ENCODE peak calls at places on chromosomes 4 and X, in seven cellular contexts. D, A, P, Z, O, Y and W are unnamed samples.
A peak's percentile ranks its signal among the peaks of the same experiment; 100 is the strongest.

GRCh38 chr4:8763966-8764901 is 107.4 kb downstream of the HMX1 start:
- DNase-seq in O (no peak), D (no peak), Y (no peak), P (peak; percentile 40), A (no peak), Z (no peak), W (no peak)

GRCh38 chrX:6683353-6683752 is 148.4 kb upstream of the VCX3A start:
- DNase-seq in D (no peak), P (no peak), O (no peak), A (no peak), Z (no peak), Y (no peak), W (no peak)

GRCh38 chrX:47572773-47573333 is 9.4 kb upstream of the TIMP1 start:
- DNase-seq in P (no peak), Y (no peak), D (no peak), Z (no peak), A (no peak), O (no peak), W (no peak)

GRCh38 chrX:119970574-119970973 is 27.0 kb upstream of the NKAP start:
- DNase-seq in A (no peak), D (no peak), O (no peak), Z (no peak), P (no peak), Y (no peak), W (no peak)

GRCh38 chr4:73139245-73139644 is 69.7 kb upstream of the COX18 start:
- DNase-seq in Y (no peak), O (no peak), D (no peak), P (no peak), A (no peak), Z (no peak), W (no peak)

GRCh38 chr4:169615467-169616106 is 3.2 kb upstream of the NEK1 start:
- DNase-seq in P (no peak), Z (no peak), D (no peak), Y (no peak), O (no peak), A (no peak), W (no peak)

GRCh38 chr4:93184093-93184492 is 644.5 kb upstream of the ATOH1 start:
- DNase-seq in D (no peak), Z (no peak), Y (no peak), A (no peak), O (no peak), P (no peak), W (no peak)

GRCh38 chr4:64000241-64000640 is 409.0 kb downstream of the TECRL start:
- DNase-seq in Z (no peak), Y (no peak), O (no peak), P (no peak), D (no peak), A (no peak), W (no peak)

GRCh38 chr4:101155859-101156430 is 191.4 kb downstream of the PPP3CA start:
- DNase-seq in D (no peak), O (no peak), A (no peak), Z (no peak), P (no peak), Y (no peak), W (no peak)

GRCh38 chr4:78604988-78605387 is 53.4 kb downstream of the ANXA3 start:
- DNase-seq in A (no peak), D (no peak), P (no peak), Y (no peak), Z (no peak), O (no peak), W (no peak)

GRCh38 chr4:73867783-73868182 is 1.4 kb upstream of the CXCL1 start:
- DNase-seq in A (no peak), D (no peak), Z (peak; percentile 68), P (no peak), Y (no peak), O (no peak), W (peak; percentile 40)

GRCh38 chr4:30904593-30904992 is 184.4 kb downstream of the PCDH7 start:
- DNase-seq in O (no peak), D (no peak), Z (no peak), Y (no peak), A (no peak), P (no peak), W (no peak)

GRCh38 chr4:30903493-30903892 is 183.3 kb downstream of the PCDH7 start:
- DNase-seq in A (no peak), O (no peak), Z (no peak), Y (no peak), D (no peak), P (no peak), W (no peak)

GRCh38 chr4:30904161-30904560 is 184.0 kb downstream of the PCDH7 start:
- DNase-seq in D (no peak), Z (no peak), P (no peak), O (no peak), A (no peak), Y (no peak), W (no peak)

GRCh38 chr4:30901781-30902479 is 181.8 kb downstream of the PCDH7 start:
- DNase-seq in P (no peak), D (no peak), Y (no peak), A (no peak), O (no peak), Z (no peak), W (no peak)
- H3K4me3 ChIP-seq in P (no peak overlapping the region), D (no peak overlapping the region), Y (no peak overlapping the region), A (no peak overlapping the region), O (no peak overlapping the region), Z (no peak overlapping the region), W (no peak overlapping the region)

GRCh38 chr4:1990676-1991075 is 18.1 kb downstream of the NELFA start:
- DNase-seq in Y (no peak), Z (no peak), P (no peak), D (no peak), A (no peak), O (no peak), W (no peak)

GRCh38 chr4:1991087-1991486 is 17.7 kb downstream of the NELFA start:
- DNase-seq in O (peak; percentile 15), Y (no peak), A (no peak), P (no peak), D (no peak), Z (no peak), W (no peak)

GRCh38 chr4:1992468-1993168 is 16.2 kb downstream of the NELFA start:
- DNase-seq in P (no peak), D (no peak), A (peak; percentile 79), O (peak; percentile 80), Y (no peak), Z (no peak), W (no peak)

GRCh38 chr4:1993169-1993516 is 15.6 kb downstream of the NELFA start:
- DNase-seq in A (peak; percentile 50), O (no peak), D (no peak), Y (no peak), Z (no peak), P (no peak), W (no peak)

DNA sequence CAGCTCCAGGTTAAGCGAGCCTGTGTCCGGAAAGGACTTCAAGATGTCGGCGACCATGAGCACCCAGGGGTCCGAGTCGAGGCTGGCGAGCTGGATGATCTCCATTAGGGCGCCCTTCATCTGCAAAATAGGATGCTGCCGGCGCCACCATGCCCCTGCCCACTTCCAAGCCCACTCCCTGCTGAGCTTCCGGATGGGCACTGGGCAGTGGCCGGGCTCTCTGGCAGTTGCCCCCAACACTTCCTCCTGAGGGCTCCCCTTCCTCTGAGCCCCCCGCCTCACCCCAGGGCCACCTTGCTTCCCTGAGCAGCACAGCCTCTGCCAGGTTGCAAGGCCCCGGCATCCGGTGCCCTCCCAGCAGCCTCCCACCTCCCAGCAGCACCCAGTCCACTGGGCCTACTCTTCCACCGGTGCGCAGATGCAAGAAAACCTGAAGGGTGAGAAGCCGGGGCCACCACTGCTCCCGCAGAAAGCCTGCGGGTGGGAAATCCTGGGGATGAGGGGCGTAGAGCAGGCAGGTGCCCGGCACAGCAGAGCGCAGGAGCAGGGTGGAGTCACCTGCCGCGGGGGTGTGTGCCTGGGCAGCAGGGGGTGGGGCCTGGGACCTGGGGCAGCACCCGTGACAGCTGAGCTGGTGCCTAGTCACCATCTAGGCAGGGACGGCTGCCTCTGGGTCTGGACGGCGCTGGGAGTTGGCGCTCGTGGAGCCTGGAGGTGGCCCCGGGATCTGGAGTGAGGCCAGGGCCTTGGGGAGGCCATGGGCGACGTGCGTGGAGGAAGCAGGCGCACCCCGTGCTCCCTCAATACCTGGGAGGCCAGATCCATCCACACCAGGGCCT is 17.0 kb downstream of the NELFA start:
- DNase-seq in O (peak; percentile 49), Z (no peak), P (no peak), D (no peak), A (peak; percentile 71), Y (no peak), W (peak; percentile 80)
- TF ChIP-seq EP300 in O (no peak), Z (no peak), P (no peak), D (no peak), A (no peak), Y (no peak), W (no peak)

DNA sequence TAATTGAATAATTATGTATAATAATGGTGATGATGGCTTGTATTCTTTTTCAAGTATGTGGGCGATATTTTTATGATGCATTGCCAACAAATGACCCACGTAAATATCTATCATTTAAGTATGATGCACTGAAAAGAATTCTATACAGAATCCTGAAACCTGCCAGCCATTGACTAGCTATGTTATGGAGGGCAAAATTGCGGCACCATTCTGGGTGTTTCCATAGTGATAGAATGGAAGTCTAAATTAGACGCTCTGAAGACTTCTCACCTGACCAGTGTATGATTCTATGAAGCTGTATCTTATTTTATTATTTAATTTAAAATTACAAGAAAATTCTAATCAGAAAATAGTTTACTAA is 673 bp upstream of the CENPC start:
- DNase-seq in Z (no peak), O (peak; percentile 11), P (no peak), Y (no peak), D (no peak), A (no peak), W (no peak)
- H3K4me3 ChIP-seq in Z (peak overlapping the region; percentile 92), O (peak overlapping the region; percentile 69), P (peak overlapping the region; percentile 81), Y (peak overlapping the region; percentile 91), D (peak overlapping the region; percentile 66), A (peak overlapping the region; percentile 55), W (peak overlapping the region; percentile 78)

DNA sequence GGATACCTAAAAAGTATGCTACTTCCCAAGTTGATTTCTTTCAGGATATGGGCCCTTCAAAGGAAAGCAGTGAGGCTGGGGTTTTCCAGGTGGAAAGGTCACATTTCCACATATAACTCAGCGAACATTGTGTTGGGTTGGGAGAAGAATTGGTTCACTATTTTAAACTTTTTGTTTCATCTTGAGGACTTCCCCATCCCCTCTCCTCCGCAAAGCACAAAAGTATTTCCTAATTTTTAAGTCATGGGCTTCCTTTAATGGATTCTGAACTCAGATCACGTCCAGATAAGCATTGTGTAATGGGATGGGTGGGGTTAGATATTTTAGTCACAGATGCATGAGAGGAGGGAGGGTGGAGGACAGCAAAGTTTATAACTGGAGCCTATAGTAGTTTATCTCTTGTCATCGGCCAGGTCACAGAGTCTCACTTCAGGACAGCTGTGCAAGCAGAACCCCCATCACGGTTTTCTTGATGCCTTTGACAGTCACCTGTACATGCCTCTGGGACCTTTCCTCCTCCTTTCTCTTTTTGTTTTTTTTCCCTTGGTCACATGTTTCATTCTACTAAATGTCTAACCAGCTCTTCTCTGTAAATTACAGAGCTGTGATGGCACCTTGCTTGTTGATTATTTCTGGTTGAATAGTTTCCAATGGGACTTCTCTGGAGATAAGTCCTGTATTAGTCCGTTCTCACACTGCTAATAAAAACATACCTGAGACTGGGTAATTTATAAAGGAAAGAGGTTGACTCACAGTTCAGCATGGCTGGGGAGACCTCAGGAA is 115.4 kb downstream of the PTTG2 start:
- DNase-seq in Z (peak; percentile 30), O (no peak), Y (no peak), A (no peak), P (no peak), D (peak; percentile 60), W (no peak)
- TF ChIP-seq EP300 in Z (no peak), O (no peak), Y (no peak), A (peak; percentile 7), P (no peak), D (peak; percentile 85), W (no peak)

GRCh38 chrX:20066968-20067708 is 49.6 kb downstream of the MAP7D2 start:
- DNase-seq in P (no peak), Z (peak; percentile 71), D (peak; percentile 6), A (no peak), Y (no peak), O (peak; percentile 57), W (no peak)
- H3K4me3 ChIP-seq in P (no peak overlapping the region), Z (no peak overlapping the region), D (no peak overlapping the region), A (no peak overlapping the region), Y (no peak overlapping the region), O (no peak overlapping the region), W (no peak overlapping the region)